ENCODE peak calls at places on chromosome 12, in seven cellular contexts. T, J, M, C, Z, X and R are unnamed samples.

GRCh38 chr12:109004022-109004421 is 16.8 kb downstream of the SVOP start:
- DNase-seq in Z (no peak), T (no peak), J (no peak), M (no peak), X (no peak), C (no peak), R (no peak)

GRCh38 chr12:97131220-97131981 is 224.3 kb downstream of the NEDD1 start:
- DNase-seq in M (no peak), Z (no peak), X (no peak), J (no peak), C (no peak), T (no peak), R (no peak)

GRCh38 chr12:86772688-86773087 is 516.5 kb upstream of the MGAT4C start:
- DNase-seq in X (peak), J (no peak), C (no peak), M (no peak), Z (peak), T (no peak), R (no peak)

GRCh38 chr12:19694627-19695026 is 255.3 kb downstream of the AEBP2 start:
- DNase-seq in J (no peak), T (no peak), X (no peak), M (no peak), Z (no peak), C (no peak), R (no peak)

GRCh38 chr12:74780458-74781241 is 243.0 kb downstream of the ATXN7L3B start:
- DNase-seq in T (peak), J (no peak), M (no peak), Z (peak), X (no peak), C (no peak), R (no peak)

GRCh38 chr12:132337557-132337956 is 8.2 kb upstream of the GALNT9 start:
- DNase-seq in X (no peak), T (no peak), Z (no peak), C (no peak), M (no peak), J (no peak), R (no peak)

GRCh38 chr12:81758421-81759214 is 532 bp downstream of the PPFIA2 start:
- DNase-seq in Z (peak), T (peak), J (peak), M (peak), X (no peak), C (peak), R (no peak)

GRCh38 chr12:97203408-97203807 is 259.2 kb upstream of the RMST start:
- DNase-seq in J (no peak), Z (no peak), C (no peak), T (no peak), X (no peak), M (no peak), R (no peak)

GRCh38 chr12:39867631-39868030 is 238.2 kb downstream of the SLC2A13 start:
- DNase-seq in C (no peak), Z (no peak), J (no peak), X (no peak), M (no peak), T (no peak), R (no peak)

GRCh38 chr12:10705655-10706054 is 17.5 kb downstream of the YBX3 start:
- DNase-seq in J (no peak), X (no peak), M (no peak), C (peak), T (no peak), Z (no peak), R (no peak)

GRCh38 chr12:121872546-121873223 is 14.0 kb upstream of the HPD start:
- DNase-seq in M (no peak), X (peak), T (peak), C (peak), Z (peak), J (no peak), R (no peak)

GRCh38 chr12:26471560-26471959 is 276.2 kb downstream of the SSPN start:
- DNase-seq in M (peak), Z (no peak), J (no peak), T (peak), C (peak), X (no peak), R (no peak)

GRCh38 chr12:41189395-41190251 is 1.5 kb downstream of the PDZRN4 start:
- DNase-seq in J (peak), M (no peak), T (no peak), X (no peak), C (peak), Z (no peak), R (no peak)

GRCh38 chr12:76201758-76202157 is 117.3 kb upstream of the NAP1L1 start:
- DNase-seq in X (no peak), T (peak), M (no peak), J (no peak), Z (peak), C (peak), R (no peak)

GRCh38 chr12:50676761-50677160 is 87.1 kb upstream of the ATF1 start:
- DNase-seq in Z (no peak), C (no peak), J (no peak), X (no peak), T (no peak), M (no peak), R (no peak)

GRCh38 chr12:18895540-18895939 is 157.6 kb downstream of the CAPZA3 start:
- DNase-seq in Z (no peak), J (no peak), T (no peak), X (no peak), M (no peak), C (no peak), R (no peak)

GRCh38 chr12:125528300-125528699 is 463.1 kb downstream of the AACS start:
- DNase-seq in J (no peak), C (no peak), Z (no peak), T (peak), X (no peak), M (no peak), R (no peak)

GRCh38 chr12:2642176-2642892 is 152.4 kb upstream of the FKBP4 start:
- DNase-seq in C (no peak), J (no peak), T (no peak), M (no peak), Z (no peak), X (no peak), R (no peak)

GRCh38 chr12:46830731-46831334 is 5.0 kb upstream of the SLC38A4 start:
- DNase-seq in X (peak), Z (peak), J (no peak), T (no peak), C (no peak), M (no peak), R (no peak)

GRCh38 chr12:130646690-130647089 is 69.4 kb downstream of the RIMBP2 start:
- DNase-seq in C (no peak), M (peak), T (no peak), J (no peak), X (no peak), Z (no peak), R (no peak)

GRCh38 chr12:95723693-95724384 is 66.7 kb downstream of the NTN4 start:
- DNase-seq in M (peak), J (no peak), T (no peak), X (no peak), Z (peak), C (no peak), R (no peak)

GRCh38 chr12:132407525-132407924 is 78.1 kb upstream of the GALNT9 start:
- DNase-seq in Z (no peak), C (no peak), M (peak), J (peak), X (no peak), T (no peak), R (no peak)

GRCh38 chr12:116346751-116347150 is 69.3 kb upstream of the MED13L start:
- DNase-seq in X (peak), M (no peak), Z (peak), T (peak), J (no peak), C (peak), R (peak)

GRCh38 chr12:116818341-116818856 is 62.8 kb downstream of the HRK start:
- DNase-seq in C (no peak), J (no peak), Z (peak), T (peak), M (no peak), X (no peak), R (peak)

GRCh38 chr12:97093187-97093683 is 186.2 kb downstream of the NEDD1 start:
- DNase-seq in T (no peak), Z (no peak), M (no peak), X (no peak), J (no peak), C (no peak), R (no peak)